ENCODE peak calls at places on chromosomes 2 and 18, in four cellular contexts. R is AG08395, I is iPS-NIHi11, U is H9. N is an unnamed sample.

GRCh38 chr2:202682274-202682673 is 47.5 kb downstream of the FAM117B start:
- DNase-seq in I (peak), U (no peak), R (no peak), N (no peak)

GRCh38 chr18:74652392-74652988 is 54.8 kb downstream of the ZNF407 start:
- DNase-seq in R (peak), U (no peak), I (peak), N (peak)

GRCh38 chr2:70123051-70123828 is 36.0 kb downstream of the PCBP1 start:
- DNase-seq in I (peak), U (peak), R (peak), N (peak)

GRCh38 chr2:203582468-203582867 is 47.4 kb upstream of the RAPH1 start:
- DNase-seq in U (no peak), I (no peak), R (no peak), N (no peak)

GRCh38 chr2:223109341-223109740 is 57.4 kb downstream of the KCNE4 start:
- DNase-seq in U (no peak), I (no peak), R (peak), N (peak)

GRCh38 chr2:240397542-240397916 is 37.9 kb upstream of the GPC1 start:
- DNase-seq in U (peak), R (no peak), I (peak), N (no peak)

GRCh38 chr2:225773143-225773542 is 373.6 kb downstream of the NYAP2 start:
- DNase-seq in U (no peak), I (no peak), R (no peak), N (no peak)

GRCh38 chr2:197952540-197953202 is 148.3 kb downstream of the PLCL1 start:
- DNase-seq in I (no peak), U (no peak), R (no peak), N (no peak)

GRCh38 chr2:207720517-207721187 is 9.2 kb downstream of the CCNYL1 start:
- DNase-seq in R (no peak), I (no peak), U (no peak), N (no peak)

GRCh38 chr2:19351914-19352697 is 6.3 kb downstream of the OSR1 start:
- DNase-seq in I (no peak), R (no peak), U (no peak), N (no peak)

GRCh38 chr2:52144588-52144987 is 1112.7 kb upstream of the NRXN1 start:
- DNase-seq in U (no peak), I (no peak), R (no peak), N (no peak)

GRCh38 chr2:38163006-38163405 is 87.1 kb upstream of the CYP1B1 start:
- DNase-seq in R (no peak), I (no peak), U (no peak), N (no peak)

GRCh38 chr2:180730976-180731375 is 249.4 kb upstream of the UBE2E3 start:
- DNase-seq in R (no peak), I (no peak), U (no peak), N (no peak)

GRCh38 chr2:205811387-205811786 is 129.1 kb downstream of the NRP2 start:
- DNase-seq in U (no peak), I (no peak), R (no peak), N (no peak)

GRCh38 chr18:34223893-34224422 is 755 bp downstream of the NOL4 start:
- DNase-seq in U (no peak), R (no peak), I (no peak), N (no peak)

GRCh38 chr2:6986251-6986893 is 69.2 kb downstream of the RNF144A start:
- DNase-seq in I (peak), R (no peak), U (no peak), N (no peak)

GRCh38 chr2:70686577-70687460 is 81.2 kb downstream of the ADD2 start:
- DNase-seq in U (peak), I (peak), R (peak), N (peak)

GRCh38 chr2:234533631-234534030 is 36.8 kb upstream of the ARL4C start:
- DNase-seq in I (no peak), R (no peak), U (no peak), N (no peak)

GRCh38 chr2:170341684-170342631 is 164.0 kb downstream of the MYO3B start:
- DNase-seq in I (no peak), R (no peak), U (no peak), N (no peak)

GRCh38 chr2:224909885-224910517 is 132.3 kb downstream of the DOCK10 start:
- DNase-seq in R (peak), I (peak), U (no peak), N (peak)

GRCh38 chr2:86054539-86055082 is 51.1 kb downstream of the POLR1A start:
- DNase-seq in I (no peak), U (peak), R (peak), N (peak)

GRCh38 chr2:39663187-39663930 is 2.4 kb upstream of the TMEM178A start:
- DNase-seq in R (no peak), I (no peak), U (no peak), N (no peak)

GRCh38 chr2:132670104-132670960 is at the start of gene LYPD1:
- DNase-seq in U (peak), R (no peak), I (peak), N (peak)